ENCODE peak calls at places on chromosome 2, in seven cellular contexts. One of them, this sample, is unnamed.

GRCh38 chr2:73651586-73652230 is 9.5 kb upstream of the NAT8 start:
- DNase-seq in colonic mucosa: no peak
- DNase-seq in activated B cell treated with CpG ODN at 0.5 μM for 24 hours: no peak
- DNase-seq in astrocyte of the cerebellum: no peak
- DNase-seq in fibroblast of mammary gland: no peak
- DNase-seq in astrocyte: no peak
- DNase-seq in Peyer's patch: no peak
- DNase-seq in this sample: no peak

GRCh38 chr2:157748371-157749132 is 119.9 kb upstream of the ACVR1C start:
- DNase-seq in colonic mucosa: no peak
- DNase-seq in activated B cell treated with CpG ODN at 0.5 μM for 24 hours: no peak
- DNase-seq in astrocyte of the cerebellum: peak; percentile 48
- DNase-seq in fibroblast of mammary gland: peak; percentile 37
- DNase-seq in astrocyte: peak; percentile 62
- DNase-seq in Peyer's patch: no peak
- DNase-seq in this sample: no peak

GRCh38 chr2:112606567-112606966 is 22.2 kb downstream of the CHCHD5 start:
- DNase-seq in colonic mucosa: peak; percentile 72
- DNase-seq in activated B cell treated with CpG ODN at 0.5 μM for 24 hours: no peak
- DNase-seq in astrocyte of the cerebellum: no peak
- DNase-seq in fibroblast of mammary gland: no peak
- DNase-seq in astrocyte: no peak
- DNase-seq in Peyer's patch: no peak
- DNase-seq in this sample: no peak

GRCh38 chr2:23092831-23093230 is 292.1 kb upstream of the KLHL29 start:
- DNase-seq in colonic mucosa: no peak
- DNase-seq in activated B cell treated with CpG ODN at 0.5 μM for 24 hours: no peak
- DNase-seq in astrocyte of the cerebellum: no peak
- DNase-seq in fibroblast of mammary gland: peak; percentile 4
- DNase-seq in astrocyte: no peak
- DNase-seq in Peyer's patch: no peak
- DNase-seq in this sample: no peak

GRCh38 chr2:149902104-149902503 is 314.5 kb upstream of the MMADHC start:
- DNase-seq in colonic mucosa: no peak
- DNase-seq in activated B cell treated with CpG ODN at 0.5 μM for 24 hours: no peak
- DNase-seq in astrocyte of the cerebellum: no peak
- DNase-seq in fibroblast of mammary gland: peak; percentile 72
- DNase-seq in astrocyte: peak; percentile 52
- DNase-seq in Peyer's patch: no peak
- DNase-seq in this sample: no peak

GRCh38 chr2:37920570-37920969 is 4.5 kb upstream of the RMDN2 start:
- DNase-seq in colonic mucosa: no peak
- DNase-seq in activated B cell treated with CpG ODN at 0.5 μM for 24 hours: no peak
- DNase-seq in astrocyte of the cerebellum: peak; percentile 73
- DNase-seq in fibroblast of mammary gland: no peak
- DNase-seq in astrocyte: peak; percentile 88
- DNase-seq in Peyer's patch: no peak
- DNase-seq in this sample: no peak

GRCh38 chr2:223097888-223098383 is 45.9 kb downstream of the KCNE4 start:
- DNase-seq in colonic mucosa: no peak
- DNase-seq in activated B cell treated with CpG ODN at 0.5 μM for 24 hours: no peak
- DNase-seq in astrocyte of the cerebellum: no peak
- DNase-seq in fibroblast of mammary gland: no peak
- DNase-seq in astrocyte: no peak
- DNase-seq in Peyer's patch: no peak
- DNase-seq in this sample: no peak

GRCh38 chr2:12202301-12202700 is 455.9 kb downstream of the LPIN1 start:
- DNase-seq in colonic mucosa: no peak
- DNase-seq in activated B cell treated with CpG ODN at 0.5 μM for 24 hours: no peak
- DNase-seq in astrocyte of the cerebellum: no peak
- DNase-seq in fibroblast of mammary gland: peak; percentile 56
- DNase-seq in astrocyte: peak; percentile 42
- DNase-seq in Peyer's patch: no peak
- DNase-seq in this sample: no peak

GRCh38 chr2:45259144-45259543 is 249.9 kb upstream of the SIX2 start:
- DNase-seq in colonic mucosa: no peak
- DNase-seq in activated B cell treated with CpG ODN at 0.5 μM for 24 hours: no peak
- DNase-seq in astrocyte of the cerebellum: no peak
- DNase-seq in fibroblast of mammary gland: no peak
- DNase-seq in astrocyte: no peak
- DNase-seq in Peyer's patch: no peak
- DNase-seq in this sample: no peak

GRCh38 chr2:203673933-203674332 is 32.5 kb upstream of the CD28 start:
- DNase-seq in colonic mucosa: no peak
- DNase-seq in activated B cell treated with CpG ODN at 0.5 μM for 24 hours: no peak
- DNase-seq in astrocyte of the cerebellum: no peak
- DNase-seq in fibroblast of mammary gland: peak; percentile 78
- DNase-seq in astrocyte: peak; percentile 55
- DNase-seq in Peyer's patch: no peak
- DNase-seq in this sample: no peak

GRCh38 chr2:146874260-146874658 is 970.6 kb upstream of the ACVR2A start:
- DNase-seq in colonic mucosa: no peak
- DNase-seq in activated B cell treated with CpG ODN at 0.5 μM for 24 hours: no peak
- DNase-seq in astrocyte of the cerebellum: peak; percentile 19
- DNase-seq in fibroblast of mammary gland: peak; percentile 79
- DNase-seq in astrocyte: peak; percentile 55
- DNase-seq in Peyer's patch: no peak
- DNase-seq in this sample: no peak

GRCh38 chr2:129717560-129718128 is 261.8 kb upstream of the RAB6C start:
- DNase-seq in colonic mucosa: no peak
- DNase-seq in activated B cell treated with CpG ODN at 0.5 μM for 24 hours: no peak
- DNase-seq in astrocyte of the cerebellum: no peak
- DNase-seq in fibroblast of mammary gland: no peak
- DNase-seq in astrocyte: no peak
- DNase-seq in Peyer's patch: no peak
- DNase-seq in this sample: no peak

GRCh38 chr2:216589779-216590178 is 43.4 kb upstream of the IGFBP2 start:
- DNase-seq in colonic mucosa: no peak
- DNase-seq in activated B cell treated with CpG ODN at 0.5 μM for 24 hours: no peak
- DNase-seq in astrocyte of the cerebellum: no peak
- DNase-seq in fibroblast of mammary gland: no peak
- DNase-seq in astrocyte: no peak
- DNase-seq in Peyer's patch: no peak
- DNase-seq in this sample: no peak

GRCh38 chr2:203720011-203720410 is 13.6 kb downstream of the CD28 start:
- DNase-seq in colonic mucosa: no peak
- DNase-seq in activated B cell treated with CpG ODN at 0.5 μM for 24 hours: no peak
- DNase-seq in astrocyte of the cerebellum: no peak
- DNase-seq in fibroblast of mammary gland: no peak
- DNase-seq in astrocyte: no peak
- DNase-seq in Peyer's patch: no peak
- DNase-seq in this sample: no peak

GRCh38 chr2:85585781-85586105 is 1.5 kb downstream of the VAMP5 start:
- DNase-seq in colonic mucosa: no peak
- DNase-seq in activated B cell treated with CpG ODN at 0.5 μM for 24 hours: no peak
- DNase-seq in astrocyte of the cerebellum: peak; percentile 27
- DNase-seq in fibroblast of mammary gland: peak; percentile 66
- DNase-seq in astrocyte: peak; percentile 86
- DNase-seq in Peyer's patch: no peak
- DNase-seq in this sample: no peak

GRCh38 chr2:75523313-75524275 is 37.1 kb downstream of the EVA1A start:
- DNase-seq in colonic mucosa: no peak
- DNase-seq in activated B cell treated with CpG ODN at 0.5 μM for 24 hours: no peak
- DNase-seq in astrocyte of the cerebellum: peak; percentile 80
- DNase-seq in fibroblast of mammary gland: peak; percentile 78
- DNase-seq in astrocyte: peak; percentile 93
- DNase-seq in Peyer's patch: no peak
- DNase-seq in this sample: no peak

DNA sequence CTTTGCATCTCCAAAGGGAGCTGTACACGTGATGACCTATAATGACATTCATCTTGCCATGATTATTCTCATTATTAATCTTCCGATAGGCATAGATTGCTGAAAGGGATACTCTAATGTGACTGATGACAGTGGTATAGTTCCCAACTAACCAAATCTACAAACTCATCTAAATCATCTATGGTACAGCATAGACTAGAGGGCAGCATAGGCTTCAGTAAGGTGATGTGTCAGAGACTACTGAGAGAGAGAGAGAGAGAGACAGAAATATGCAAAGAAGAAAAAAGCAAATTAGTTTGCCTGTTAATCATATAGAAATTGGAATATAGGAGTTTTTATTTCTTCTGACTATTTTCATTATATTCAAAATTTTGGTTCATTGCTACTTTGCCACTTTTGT is 89.3 kb downstream of the CSRNP3 start:
- DNase-seq in colonic mucosa: no peak
- DNase-seq in activated B cell treated with CpG ODN at 0.5 μM for 24 hours: no peak
- DNase-seq in astrocyte of the cerebellum: no peak
- DNase-seq in fibroblast of mammary gland: peak; percentile 5
- DNase-seq in astrocyte: no peak
- DNase-seq in Peyer's patch: no peak
- DNase-seq in this sample: no peak
- TF ChIP-seq CTCF in colonic mucosa: no peak
- TF ChIP-seq CTCF in activated B cell treated with CpG ODN at 0.5 μM for 24 hours: no peak
- TF ChIP-seq CTCF in astrocyte of the cerebellum: no peak
- TF ChIP-seq CTCF in fibroblast of mammary gland: no peak
- TF ChIP-seq CTCF in astrocyte: no peak
- TF ChIP-seq CTCF in Peyer's patch: peak; percentile 4
- TF ChIP-seq CTCF in this sample: no peak

DNA sequence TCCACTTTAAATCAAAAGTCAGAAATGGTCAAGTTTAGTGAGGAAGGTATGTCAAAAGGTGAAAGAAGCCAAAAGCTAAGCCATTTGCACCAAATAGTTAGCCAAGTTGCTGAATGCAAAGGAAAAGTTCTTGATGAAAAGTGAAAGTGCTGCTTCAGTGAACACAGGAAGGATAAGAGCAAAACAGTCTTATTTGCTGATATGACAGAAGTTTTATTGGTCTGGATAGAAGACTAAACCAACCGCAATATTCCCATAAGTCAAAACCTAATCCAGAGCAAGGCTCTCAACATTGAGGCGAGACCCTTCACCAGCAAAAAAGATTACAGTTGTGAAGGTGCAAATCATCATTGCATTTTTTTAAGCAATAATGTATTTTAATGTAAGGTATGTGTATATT is 496.5 kb upstream of the LRATD1 start:
- DNase-seq in colonic mucosa: no peak
- DNase-seq in activated B cell treated with CpG ODN at 0.5 μM for 24 hours: no peak
- DNase-seq in astrocyte of the cerebellum: no peak
- DNase-seq in fibroblast of mammary gland: no peak
- DNase-seq in astrocyte: no peak
- DNase-seq in Peyer's patch: no peak
- DNase-seq in this sample: no peak
- TF ChIP-seq CTCF in colonic mucosa: no peak
- TF ChIP-seq CTCF in activated B cell treated with CpG ODN at 0.5 μM for 24 hours: no peak
- TF ChIP-seq CTCF in astrocyte of the cerebellum: no peak
- TF ChIP-seq CTCF in fibroblast of mammary gland: no peak
- TF ChIP-seq CTCF in astrocyte: no peak
- TF ChIP-seq CTCF in Peyer's patch: no peak
- TF ChIP-seq CTCF in this sample: no peak

DNA sequence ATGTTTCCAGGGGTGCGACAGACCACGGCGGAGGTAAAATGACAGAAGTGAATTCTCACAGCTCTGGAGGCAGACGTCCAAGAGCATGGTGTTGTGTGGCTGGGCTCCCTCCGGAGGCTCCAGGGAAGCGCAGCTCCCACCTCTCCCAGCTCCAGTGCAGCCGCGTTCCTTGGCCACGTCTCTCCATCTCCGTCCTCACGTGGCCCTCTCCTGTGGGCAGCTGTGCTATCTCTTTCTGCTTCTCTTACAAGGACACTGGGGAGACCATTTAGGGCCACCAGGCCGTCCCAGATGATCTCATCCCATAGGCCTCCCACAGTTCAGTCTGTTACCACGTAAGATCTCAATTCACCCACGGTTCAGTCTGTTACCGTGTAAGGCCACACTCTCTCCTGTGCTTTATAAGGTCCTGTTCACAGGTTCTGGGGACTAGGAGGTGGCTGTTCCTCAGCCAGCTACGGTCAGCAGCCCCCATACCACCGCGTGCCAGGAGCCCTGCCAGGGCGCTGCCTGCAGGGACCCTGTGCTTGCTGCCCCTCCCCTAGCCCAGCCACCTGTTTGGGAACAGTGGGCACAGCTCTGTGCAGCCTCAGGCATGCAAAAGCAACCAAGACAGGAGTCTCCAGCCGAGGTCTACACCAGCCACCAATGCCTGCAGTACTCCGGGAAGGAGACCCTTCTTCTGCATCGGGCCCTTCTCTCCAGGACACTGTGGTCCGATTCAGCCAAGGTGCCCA is 2.9 kb upstream of the MAB21L4 start:
- DNase-seq in colonic mucosa: no peak
- DNase-seq in activated B cell treated with CpG ODN at 0.5 μM for 24 hours: no peak
- DNase-seq in astrocyte of the cerebellum: no peak
- DNase-seq in fibroblast of mammary gland: no peak
- DNase-seq in astrocyte: no peak
- DNase-seq in Peyer's patch: no peak
- DNase-seq in this sample: no peak
- TF ChIP-seq CTCF in colonic mucosa: no peak
- TF ChIP-seq CTCF in activated B cell treated with CpG ODN at 0.5 μM for 24 hours: no peak
- TF ChIP-seq CTCF in astrocyte of the cerebellum: no peak
- TF ChIP-seq CTCF in fibroblast of mammary gland: no peak
- TF ChIP-seq CTCF in astrocyte: no peak
- TF ChIP-seq CTCF in Peyer's patch: no peak
- TF ChIP-seq CTCF in this sample: no peak

DNA sequence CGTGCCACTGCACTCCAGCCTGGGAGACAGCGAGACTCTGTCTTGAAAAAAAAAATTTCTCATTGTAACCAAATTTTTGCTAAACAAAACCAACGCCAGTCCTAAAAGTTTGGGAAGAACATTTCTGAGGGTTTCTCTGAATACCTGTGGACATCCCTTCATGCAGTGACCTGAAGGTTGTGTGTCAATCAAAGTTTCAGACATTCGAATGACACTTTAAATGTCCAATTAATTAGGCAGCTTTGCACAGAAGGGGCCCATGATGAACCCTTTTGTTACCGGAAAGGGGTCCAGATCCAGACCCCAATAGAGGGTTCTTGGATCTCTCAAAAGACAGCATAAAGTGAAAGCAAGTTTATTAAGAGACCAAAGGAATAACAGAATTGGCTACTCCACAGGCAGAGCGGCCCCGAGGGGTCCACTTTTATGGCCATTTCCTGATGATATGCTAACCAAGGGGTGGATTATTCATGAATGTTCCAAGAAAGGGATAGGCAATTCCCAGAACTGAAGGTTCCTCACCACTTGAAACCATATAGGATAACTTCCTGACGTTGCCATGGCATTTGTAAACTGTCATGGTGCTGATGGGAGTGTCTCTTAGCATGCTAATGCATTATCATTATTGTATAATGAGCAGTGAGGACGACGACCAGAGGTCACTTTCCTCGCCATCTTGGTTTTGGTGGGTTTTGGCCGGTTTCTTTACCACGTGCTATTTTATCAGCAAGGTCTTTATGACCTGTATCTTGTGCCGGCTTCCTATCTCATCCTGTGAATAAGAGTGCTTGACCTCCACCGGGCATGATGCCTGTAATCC is 27.5 kb upstream of the HPCAL1 start:
- DNase-seq in colonic mucosa: no peak
- DNase-seq in activated B cell treated with CpG ODN at 0.5 μM for 24 hours: no peak
- DNase-seq in astrocyte of the cerebellum: no peak
- DNase-seq in fibroblast of mammary gland: no peak
- DNase-seq in astrocyte: no peak
- DNase-seq in Peyer's patch: no peak
- DNase-seq in this sample: no peak
- TF ChIP-seq CTCF in colonic mucosa: no peak
- TF ChIP-seq CTCF in activated B cell treated with CpG ODN at 0.5 μM for 24 hours: no peak
- TF ChIP-seq CTCF in astrocyte of the cerebellum: no peak
- TF ChIP-seq CTCF in fibroblast of mammary gland: no peak
- TF ChIP-seq CTCF in astrocyte: no peak
- TF ChIP-seq CTCF in Peyer's patch: no peak
- TF ChIP-seq CTCF in this sample: no peak

GRCh38 chr2:70469435-70469834 is 84.2 kb downstream of the TGFA start:
- DNase-seq in colonic mucosa: no peak
- DNase-seq in activated B cell treated with CpG ODN at 0.5 μM for 24 hours: no peak
- DNase-seq in astrocyte of the cerebellum: no peak
- DNase-seq in fibroblast of mammary gland: no peak
- DNase-seq in astrocyte: no peak
- DNase-seq in Peyer's patch: no peak
- DNase-seq in this sample: no peak
- TF ChIP-seq CTCF in colonic mucosa: no peak
- TF ChIP-seq CTCF in activated B cell treated with CpG ODN at 0.5 μM for 24 hours: no peak
- TF ChIP-seq CTCF in astrocyte of the cerebellum: no peak
- TF ChIP-seq CTCF in fibroblast of mammary gland: no peak
- TF ChIP-seq CTCF in astrocyte: no peak
- TF ChIP-seq CTCF in Peyer's patch: no peak
- TF ChIP-seq CTCF in this sample: no peak

This sample was measured in AG09319.